ENCODE peak calls at places on chromosomes 5 and 9, in four cellular contexts. M is retinal pigment epithelial cell, K is right lobe of liver, X is vagina. D is an unnamed sample.
A peak's percentile ranks its signal among the peaks of the same experiment; 100 is the strongest.

GRCh38 chr5:930853-931252 is 38.2 kb downstream of the TRIP13 start:
- DNase-seq in M (no peak), K (no peak), X (peak; percentile 74), D (no peak)

GRCh38 chr9:127783111-127783621 is 2.7 kb upstream of the CDK9 start:
- DNase-seq in K (peak; percentile 73), M (no peak), X (no peak), D (peak; percentile 89)

GRCh38 chr9:93090091-93090655 is 5.8 kb upstream of the CARD19 start:
- DNase-seq in K (peak; percentile 3), X (no peak), M (no peak), D (no peak)

GRCh38 chr9:92660266-92660665 is 9.7 kb downstream of the IPPK start:
- DNase-seq in M (no peak), K (no peak), X (no peak), D (no peak)

GRCh38 chr5:159073030-159073429 is 26.7 kb downstream of the EBF1 start:
- DNase-seq in K (no peak), X (no peak), M (no peak), D (no peak)

GRCh38 chr9:126125177-126125576 is 201.5 kb upstream of the MVB12B start:
- DNase-seq in K (no peak), X (no peak), M (no peak), D (no peak)

GRCh38 chr9:135053133-135053532 is 34.3 kb upstream of the OLFM1 start:
- DNase-seq in X (no peak), M (no peak), K (no peak), D (no peak)

GRCh38 chr9:24832307-24832706 is 286.6 kb upstream of the IZUMO3 start:
- DNase-seq in M (no peak), X (no peak), K (no peak), D (peak; percentile 18)

GRCh38 chr9:88488166-88488565 is 46.8 kb upstream of the NXNL2 start:
- DNase-seq in K (no peak), M (no peak), X (no peak), D (no peak)

GRCh38 chr5:126811515-126812198 is 34.7 kb downstream of the LMNB1 start:
- DNase-seq in X (no peak), M (no peak), K (no peak), D (no peak)

GRCh38 chr9:97895695-97896332 is 26.5 kb downstream of the TRMO start:
- DNase-seq in X (no peak), M (no peak), K (no peak), D (no peak)

GRCh38 chr5:13591621-13592020 is 352.9 kb downstream of the DNAH5 start:
- DNase-seq in M (peak; percentile 44), X (no peak), K (no peak), D (no peak)

GRCh38 chr5:145180341-145180740 is 654.8 kb downstream of the PRELID2 start:
- DNase-seq in M (peak; percentile 36), K (no peak), X (no peak), D (no peak)

GRCh38 chr9:109143881-109144562 is 23.0 kb downstream of the FRRS1L start:
- DNase-seq in K (no peak), X (no peak), M (no peak), D (peak; percentile 48)

GRCh38 chr9:31847963-31848362 is 536.5 kb upstream of the ACO1 start:
- DNase-seq in M (no peak), K (no peak), X (no peak), D (no peak)

GRCh38 chr9:20989923-20990341 is 41.5 kb downstream of the HACD4 start:
- DNase-seq in K (peak; percentile 60), X (no peak), M (no peak), D (no peak)

GRCh38 chr5:177490992-177491391 is 6.4 kb downstream of the PDLIM7 start:
- DNase-seq in M (no peak), X (no peak), K (no peak), D (no peak)

GRCh38 chr5:133455681-133456080 is 156.7 kb downstream of the FSTL4 start:
- DNase-seq in M (no peak), K (peak; percentile 93), X (no peak), D (no peak)

GRCh38 chr5:30069441-30070263 is 1123.8 kb upstream of the CDH6 start:
- DNase-seq in X (no peak), K (peak; percentile 39), M (no peak), D (no peak)

GRCh38 chr9:134403682-134404301 is 77.5 kb downstream of the RXRA start:
- DNase-seq in K (peak; percentile 81), M (no peak), X (no peak), D (peak; percentile 93)

GRCh38 chr5:103114440-103114839 is 5.5 kb downstream of the GIN1 start:
- DNase-seq in X (no peak), K (no peak), M (no peak), D (no peak)

GRCh38 chr9:107068581-107068980 is 205.6 kb downstream of the ZNF462 start:
- DNase-seq in M (no peak), K (no peak), X (no peak), D (no peak)

GRCh38 chr9:74935008-74935407 is 17.7 kb downstream of the C9orf40 start:
- DNase-seq in X (no peak), K (no peak), M (no peak), D (no peak)

GRCh38 chr9:26324787-26325186 is 567.8 kb downstream of the CAAP1 start:
- DNase-seq in K (no peak), M (no peak), X (no peak), D (no peak)

GRCh38 chr5:150036513-150036912 is 36.0 kb downstream of the HMGXB3 start:
- DNase-seq in X (no peak), K (no peak), M (no peak), D (no peak)

GRCh38 chr9:85045271-85045670 is 375.7 kb downstream of the NTRK2 start:
- DNase-seq in M (no peak), X (no peak), K (no peak), D (no peak)

GRCh38 chr5:10330511-10331105 is 22.9 kb upstream of the MARCHF6 start:
- DNase-seq in M (no peak), K (no peak), X (peak; percentile 72), D (no peak)

GRCh38 chr5:74166064-74166463 is 474.5 kb downstream of the ENC1 start:
- DNase-seq in K (no peak), M (no peak), X (no peak), D (no peak)

GRCh38 chr5:74161171-74161570 is 479.4 kb downstream of the ENC1 start:
- DNase-seq in K (no peak), M (no peak), X (no peak), D (no peak)

GRCh38 chr5:74167206-74167929 is 473.2 kb downstream of the ENC1 start:
- DNase-seq in M (no peak), K (no peak), X (no peak), D (no peak)

GRCh38 chr5:74167930-74168315 is 472.6 kb downstream of the ENC1 start:
- DNase-seq in M (no peak), X (no peak), K (no peak), D (no peak)

GRCh38 chr5:74164725-74165226 is 475.8 kb downstream of the ENC1 start:
- DNase-seq in K (no peak), X (no peak), M (no peak), D (no peak)
- H3K4me3 ChIP-seq in K (no peak overlapping the region), X (no peak overlapping the region), M (no peak overlapping the region), D (no peak overlapping the region)

GRCh38 chr5:173232499-173233346 is 2.3 kb downstream of the NKX2-5 start:
- DNase-seq in X (no peak), M (no peak), K (no peak), D (no peak)
- H3K4me3 ChIP-seq in X (peak overlapping the region; percentile 1), M (no peak overlapping the region), K (no peak overlapping the region), D (no peak overlapping the region)

GRCh38 chr9:104869801-104870200 is 58.2 kb downstream of the ABCA1 start:
- DNase-seq in X (no peak), M (no peak), K (no peak), D (no peak)
- H3K4me3 ChIP-seq in X (no peak overlapping the region), M (no peak overlapping the region), K (no peak overlapping the region), D (no peak overlapping the region)

DNA sequence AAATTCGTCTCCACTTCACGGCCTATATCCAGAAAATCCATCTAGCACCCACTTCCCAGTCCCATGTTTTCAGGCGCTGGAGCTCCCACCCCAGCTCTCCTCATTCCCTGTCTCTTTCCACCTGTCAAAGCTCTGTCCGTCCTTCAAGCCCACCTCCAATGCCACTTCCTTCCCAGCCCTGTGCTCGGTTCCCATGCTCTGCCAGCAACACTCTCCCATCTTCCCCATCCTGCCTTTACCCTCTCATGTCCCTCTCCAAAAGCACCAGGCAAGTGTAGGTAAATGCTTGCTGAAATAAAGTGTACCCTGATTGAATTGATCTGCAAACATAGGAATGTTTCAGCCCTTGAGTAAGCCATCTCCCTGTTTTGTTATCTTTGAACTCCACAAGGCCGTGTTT is 9.2 kb downstream of the DRD1 start:
- DNase-seq in K (no peak), X (no peak), M (no peak), D (no peak)
- H3K4me3 ChIP-seq in K (no peak overlapping the region), X (no peak overlapping the region), M (no peak overlapping the region), D (no peak overlapping the region)

DNA sequence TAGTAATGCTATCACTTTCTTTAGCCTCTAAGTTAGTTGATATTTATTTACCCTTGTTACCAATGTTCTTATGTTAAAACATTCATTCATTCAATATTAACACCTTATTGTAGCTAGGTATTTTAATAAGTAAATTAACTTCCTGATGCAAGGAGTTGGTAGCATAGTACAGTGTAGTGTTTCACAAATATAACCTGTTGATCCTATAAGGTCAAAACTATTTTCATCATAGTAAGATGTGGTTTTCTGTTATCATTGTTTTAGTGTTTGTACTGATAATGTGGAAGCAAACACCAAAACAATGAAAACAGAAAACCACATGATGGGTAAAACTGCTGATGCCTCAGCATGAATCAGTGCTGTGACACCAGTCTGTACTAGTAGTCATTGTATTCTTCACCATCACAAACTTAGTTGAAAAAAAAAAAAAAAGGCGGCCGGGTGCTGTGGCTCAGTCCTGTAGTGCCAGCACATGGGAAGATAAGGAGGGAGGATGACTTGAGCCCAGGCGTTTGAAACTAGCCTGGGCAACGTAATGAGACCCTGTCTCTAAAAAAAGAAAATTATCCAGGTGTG is 36.5 kb downstream of the ZCCHC7 start:
- DNase-seq in X (no peak), K (no peak), M (no peak), D (no peak)
- H3K4me3 ChIP-seq in X (no peak overlapping the region), K (no peak overlapping the region), M (no peak overlapping the region), D (no peak overlapping the region)

GRCh38 chr9:91174772-91175171 is 186.9 kb downstream of the AUH start:
- DNase-seq in M (no peak), K (no peak), X (no peak), D (peak; percentile 74)
- H3K4me3 ChIP-seq in M (no peak overlapping the region), K (no peak overlapping the region), X (no peak overlapping the region), D (no peak overlapping the region)

DNA sequence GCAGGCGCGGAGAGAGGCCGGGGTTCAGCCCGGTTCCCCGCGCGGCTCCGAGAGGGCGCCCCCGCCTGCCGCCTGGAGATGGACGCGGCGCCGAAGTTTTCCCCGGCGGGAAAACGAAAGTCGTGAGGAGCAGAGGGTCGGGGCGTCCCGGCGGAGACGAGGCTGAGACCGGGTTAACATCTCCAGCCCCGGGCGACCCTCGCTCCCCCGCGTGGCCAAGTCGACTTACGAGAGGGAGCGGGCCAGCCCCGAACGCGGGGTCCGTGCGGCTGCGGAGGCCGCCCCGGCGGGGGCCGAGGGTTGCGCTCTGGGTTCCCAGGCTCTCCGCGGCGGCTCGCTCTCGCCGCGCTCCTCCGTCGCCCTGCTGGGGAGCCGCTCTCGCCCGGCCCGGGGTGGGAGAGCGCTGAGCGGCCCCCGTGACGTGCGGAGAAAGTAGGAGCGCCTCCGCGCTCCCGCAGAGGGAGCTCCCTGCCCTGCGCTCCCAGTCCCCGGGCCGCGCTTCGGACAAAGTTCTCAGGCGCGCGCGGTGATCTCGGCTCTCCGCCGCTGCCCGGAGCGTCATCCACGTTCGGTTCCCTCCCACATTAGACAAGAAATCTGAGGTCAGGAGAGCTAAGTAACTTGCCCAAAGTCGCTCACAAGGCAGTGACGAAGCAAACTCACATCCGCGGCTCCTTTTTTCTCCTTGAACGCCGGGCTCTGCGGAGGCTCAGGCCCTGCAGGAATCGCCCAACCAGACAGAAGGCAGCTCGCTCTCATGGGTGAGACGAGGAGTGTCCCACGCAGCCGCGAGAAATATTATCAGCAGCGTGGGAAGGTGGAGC is 1.1 kb upstream of the GCNT4 start:
- DNase-seq in K (peak; percentile 73), X (no peak), M (no peak), D (no peak)
- H3K4me3 ChIP-seq in K (peak overlapping the region; percentile 57), X (peak overlapping the region; percentile 90), M (peak overlapping the region; percentile 61), D (peak overlapping the region; percentile 58)

GRCh38 chr9:133133680-133134418 is 12.8 kb upstream of the RALGDS start:
- DNase-seq in M (peak; percentile 90), X (no peak), K (peak; percentile 88), D (no peak)
- H3K4me3 ChIP-seq in M (no peak overlapping the region), X (peak overlapping the region; percentile 5), K (no peak overlapping the region), D (no peak overlapping the region)

D was measured in Jurkat, Clone E6-1.